ENCODE peak calls at places on chromosome 12, in four cellular contexts. Q, Z, R and H are unnamed samples.
A peak's percentile ranks its signal among the peaks of the same experiment; 100 is the strongest.

GRCh38 chr12:74646831-74647230 is 109.2 kb downstream of the ATXN7L3B start:
- DNase-seq in Z (no peak), Q (no peak), R (no peak), H (no peak)

GRCh38 chr12:22684526-22685118 is 59.7 kb downstream of the ETNK1 start:
- DNase-seq in R (no peak), Z (peak; percentile 71), Q (no peak), H (no peak)

GRCh38 chr12:47753021-47754001 is 5.4 kb downstream of the RAPGEF3 start:
- DNase-seq in Z (peak; percentile 73), R (peak; percentile 88), Q (peak; percentile 89), H (no peak)

GRCh38 chr12:34604631-34605509 is 582.6 kb downstream of the ALG10 start:
- DNase-seq in Q (no peak), Z (no peak), R (peak; percentile 37), H (peak; percentile 47)

GRCh38 chr12:48008950-48009349 is 4.7 kb upstream of the COL2A1 start:
- DNase-seq in R (no peak), Q (no peak), Z (no peak), H (no peak)

GRCh38 chr12:116136340-116136739 is 141.2 kb downstream of the MED13L start:
- DNase-seq in R (no peak), Q (no peak), Z (peak; percentile 80), H (no peak)

GRCh38 chr12:57420482-57420881 is 10.4 kb downstream of the R3HDM2 start:
- DNase-seq in Z (no peak), Q (no peak), R (no peak), H (no peak)

GRCh38 chr12:43914923-43915468 is 79.1 kb downstream of the TMEM117 start:
- DNase-seq in Q (no peak), Z (no peak), R (no peak), H (no peak)

GRCh38 chr12:57630891-57631433 is 2.0 kb downstream of the B4GALNT1 start:
- DNase-seq in Q (no peak), Z (no peak), R (no peak), H (peak; percentile 79)

GRCh38 chr12:72723732-72724131 is 451.6 kb downstream of the TRHDE start:
- DNase-seq in R (no peak), Z (no peak), Q (no peak), H (no peak)

GRCh38 chr12:94491489-94491888 is 31.8 kb upstream of the CEP83 start:
- DNase-seq in R (no peak), Z (no peak), Q (no peak), H (no peak)

GRCh38 chr12:111341426-111342065 is 27.3 kb downstream of the PHETA1 start:
- DNase-seq in Z (no peak), Q (no peak), R (no peak), H (no peak)

GRCh38 chr12:60100852-60101251 is 505.0 kb downstream of the SLC16A7 start:
- DNase-seq in Q (no peak), Z (no peak), R (no peak), H (no peak)

GRCh38 chr12:131103614-131104463 is 150.1 kb downstream of the ADGRD1 start:
- DNase-seq in Z (no peak), Q (peak; percentile 3), R (no peak), H (no peak)

GRCh38 chr12:15963271-15963670 is 52.1 kb downstream of the DERA start:
- DNase-seq in R (no peak), Z (peak; percentile 29), Q (no peak), H (no peak)

GRCh38 chr12:118958520-118958919 is 22.8 kb upstream of the SRRM4 start:
- DNase-seq in R (no peak), Q (no peak), Z (no peak), H (no peak)

GRCh38 chr12:51419473-51420228 is 5.0 kb upstream of the SLC4A8 start:
- DNase-seq in Z (no peak), R (no peak), Q (no peak), H (peak; percentile 24)
- TF ChIP-seq CTCF in Z (no peak), R (no peak), Q (no peak), H (no peak)

GRCh38 chr12:87200289-87200979 is 828.8 kb downstream of the C12orf50 start:
- DNase-seq in Z (no peak), Q (no peak), R (no peak), H (no peak)
- TF ChIP-seq POLR2AphosphoS5 in Z (no peak), Q (no peak), R (no peak), H (no peak)

DNA sequence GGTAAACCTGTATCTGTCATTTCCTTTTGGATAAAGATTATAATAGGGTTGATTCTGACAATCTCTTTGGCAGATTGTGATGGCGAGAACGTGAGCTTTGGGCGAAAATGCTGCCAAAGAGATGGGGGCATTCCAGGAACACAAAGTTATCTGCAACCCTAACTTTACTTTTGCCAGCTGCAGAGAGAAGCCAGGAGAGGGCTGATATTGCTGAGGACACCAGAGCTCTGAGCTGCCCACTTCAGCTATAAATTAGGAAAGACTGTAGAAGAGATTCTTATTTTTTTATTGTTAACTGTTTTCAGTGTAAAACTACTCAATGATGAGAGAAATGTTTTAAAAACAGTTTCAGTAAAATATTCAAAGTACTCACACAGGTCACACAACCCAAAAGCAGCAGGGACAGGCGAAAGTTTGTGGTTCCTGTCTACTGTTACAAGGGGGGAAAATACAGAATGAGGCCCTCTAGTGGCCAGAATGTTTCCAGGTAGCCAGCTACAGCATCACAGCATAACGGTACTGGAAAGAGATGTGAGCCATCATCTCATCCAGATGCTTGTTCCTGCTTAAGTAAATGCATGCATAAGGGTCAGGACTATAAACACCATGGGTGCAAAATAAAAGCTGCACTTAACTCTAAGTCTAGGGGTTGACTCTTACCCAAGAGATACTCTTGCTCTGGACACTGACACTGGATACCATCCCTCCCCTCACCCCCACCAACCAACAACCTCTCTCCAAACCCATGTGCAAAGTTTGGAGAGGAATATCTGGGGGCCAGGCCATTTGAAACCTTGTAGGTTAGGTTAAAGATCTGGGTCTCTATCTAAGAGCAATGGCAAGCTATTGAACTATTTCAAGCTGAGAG is 498.4 kb downstream of the RMST start:
- DNase-seq in Z (peak; percentile 20), R (no peak), Q (peak; percentile 28), H (no peak)
- TF ChIP-seq CTCF in Z (peak; percentile 63), R (peak; percentile 27), Q (peak; percentile 56), H (peak; percentile 27)

GRCh38 chr12:76871082-76871481 is 7.7 kb downstream of the CSRP2 start:
- DNase-seq in R (no peak), Q (no peak), Z (no peak), H (no peak)
- TF ChIP-seq POLR2AphosphoS5 in R (no peak), Q (no peak), Z (no peak), H (no peak)

DNA sequence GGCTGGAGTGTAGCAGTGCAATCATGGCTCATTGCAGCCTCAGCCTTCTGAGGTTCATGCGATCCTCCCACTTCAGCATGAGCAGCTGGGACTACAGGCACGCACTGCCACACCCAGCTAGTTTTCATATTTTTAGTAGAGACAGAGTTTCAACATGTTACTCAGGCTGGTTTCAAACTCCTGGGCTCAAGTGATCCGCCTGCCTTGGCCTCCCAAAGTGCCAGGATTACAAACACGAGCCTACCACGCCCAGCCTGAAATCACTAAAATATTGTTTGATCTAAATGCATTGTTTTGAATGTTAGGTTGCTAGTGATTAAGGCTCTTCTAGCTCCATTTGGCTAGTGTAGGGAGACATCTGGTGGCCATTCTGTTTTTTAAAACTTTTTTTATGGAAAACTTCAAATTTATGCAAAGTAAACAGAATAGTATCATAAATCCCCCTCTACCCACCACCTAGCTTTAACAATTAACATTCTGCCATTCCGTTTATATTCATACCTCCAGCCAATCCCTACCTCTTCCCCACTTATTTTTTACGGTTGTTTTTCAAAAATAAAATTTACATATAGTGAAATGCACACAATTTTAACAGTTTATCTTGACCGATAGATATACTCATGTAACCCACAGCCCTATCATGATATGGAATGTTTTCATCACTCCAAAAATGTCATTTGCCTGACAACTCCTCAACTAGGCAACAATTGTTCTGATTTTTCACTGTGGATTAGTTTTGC is 37.8 kb downstream of the MYO1H start:
- DNase-seq in Z (peak; percentile 58), Q (no peak), R (peak; percentile 72), H (no peak)
- TF ChIP-seq CTCF in Z (peak; percentile 16), Q (peak; percentile 23), R (peak; percentile 20), H (peak; percentile 53)